ENCODE peak calls at places on chromosomes 3 and 15, in five cellular contexts. G is GM23248, Z is PC-3, L is neural progenitor cell, C is GM23338. X is an unnamed sample.

GRCh38 chr3:100600181-100601042 is 9.0 kb upstream of the ADGRG7 start:
- DNase-seq in G (no peak), L (no peak), C (no peak), Z (no peak), X (peak; percentile 34)

GRCh38 chr3:78941587-78941986 is 826.2 kb downstream of the ROBO1 start:
- DNase-seq in G (peak; percentile 93), C (no peak), L (no peak), Z (peak; percentile 78), X (no peak)

GRCh38 chr3:45968706-45969105 is 25.4 kb downstream of the CXCR6 start:
- DNase-seq in G (peak; percentile 83), L (no peak), C (no peak), Z (peak; percentile 21), X (no peak)

GRCh38 chr3:49403891-49404290 is 7.9 kb downstream of the RHOA start:
- DNase-seq in C (no peak), G (no peak), L (no peak), Z (no peak), X (no peak)

GRCh38 chr3:37198547-37198946 is 24.2 kb upstream of the LRRFIP2 start:
- DNase-seq in G (no peak), L (no peak), C (no peak), Z (no peak), X (no peak)

GRCh38 chr3:184234224-184234623 is 4.8 kb downstream of the VWA5B2 start:
- DNase-seq in Z (peak; percentile 95), G (peak; percentile 88), L (no peak), C (peak; percentile 48), X (no peak)

GRCh38 chr3:186979837-186980236 is 49.5 kb downstream of the ST6GAL1 start:
- DNase-seq in Z (peak; percentile 58), C (no peak), L (no peak), G (no peak), X (no peak)

GRCh38 chr3:48285132-48285531 is 44.2 kb downstream of the ZNF589 start:
- DNase-seq in L (no peak), G (peak; percentile 86), C (no peak), Z (no peak), X (no peak)

GRCh38 chr15:48644827-48645557 is 517 bp downstream of the FBN1 start:
- DNase-seq in G (peak; percentile 78), Z (peak; percentile 37), L (peak; percentile 89), C (peak; percentile 73), X (peak; percentile 25)

GRCh38 chr3:197820550-197821335 is 29.7 kb downstream of the LRCH3 start:
- DNase-seq in C (no peak), Z (no peak), L (no peak), G (no peak), X (no peak)

GRCh38 chr3:109952924-109953323 is 615.6 kb upstream of the DPPA4 start:
- DNase-seq in G (no peak), Z (no peak), L (no peak), C (no peak), X (no peak)

GRCh38 chr15:43008150-43008549 is 87.6 kb upstream of the TTBK2 start:
- DNase-seq in Z (no peak), L (no peak), G (no peak), C (no peak), X (no peak)

GRCh38 chr15:98226578-98226977 is 266.1 kb downstream of the ARRDC4 start:
- DNase-seq in L (no peak), G (no peak), Z (no peak), C (no peak), X (no peak)

GRCh38 chr15:48385431-48385830 is 54.2 kb downstream of the DUT start:
- DNase-seq in Z (no peak), G (peak; percentile 99), C (no peak), L (no peak), X (no peak)

GRCh38 chr3:139388961-139389551 is 391 bp downstream of the COPB2 start:
- DNase-seq in G (peak; percentile 41), C (peak; percentile 15), Z (no peak), L (peak; percentile 4), X (peak; percentile 7)

GRCh38 chr3:9859530-9860025 is 15.8 kb upstream of the RPUSD3 start:
- DNase-seq in C (no peak), G (no peak), L (no peak), Z (no peak), X (no peak)

GRCh38 chr3:185837409-185837808 is 12.6 kb upstream of the IGF2BP2 start:
- DNase-seq in L (no peak), C (no peak), Z (no peak), G (peak; percentile 13), X (no peak)

GRCh38 chr3:10370429-10370828 is 49.5 kb upstream of the SEC13 start:
- DNase-seq in G (peak; percentile 20), C (no peak), Z (no peak), L (no peak), X (peak; percentile 10)

GRCh38 chr3:169579086-169579485 is 84.4 kb downstream of the MECOM start:
- DNase-seq in G (no peak), Z (no peak), C (no peak), L (peak; percentile 69), X (no peak)

GRCh38 chr3:169578381-169578780 is 85.1 kb downstream of the MECOM start:
- DNase-seq in L (peak; percentile 18), C (no peak), G (no peak), Z (no peak), X (no peak)

GRCh38 chr3:169583269-169583668 is 80.2 kb downstream of the MECOM start:
- DNase-seq in G (no peak), Z (no peak), C (no peak), L (no peak), X (no peak)

GRCh38 chr3:169581633-169582032 is 81.9 kb downstream of the MECOM start:
- DNase-seq in L (peak; percentile 33), G (peak; percentile 33), C (no peak), Z (peak; percentile 71), X (no peak)
- TF ChIP-seq EZH2phosphoT487 in L (no peak), G (no peak), C (no peak), Z (no peak), X (no peak)

GRCh38 chr15:38992541-38993334 is 428.1 kb upstream of the RASGRP1 start:
- DNase-seq in G (no peak), Z (no peak), C (no peak), L (no peak), X (no peak)

GRCh38 chr15:38991126-38991525 is 426.5 kb upstream of the RASGRP1 start:
- DNase-seq in L (peak; percentile 58), G (peak; percentile 64), Z (peak; percentile 58), C (peak; percentile 74), X (no peak)

GRCh38 chr15:38994310-38994709 is 429.7 kb upstream of the RASGRP1 start:
- DNase-seq in Z (no peak), L (no peak), G (no peak), C (no peak), X (no peak)

GRCh38 chr15:38996111-38996541 is 431.5 kb upstream of the RASGRP1 start:
- DNase-seq in C (no peak), G (peak; percentile 90), L (no peak), Z (peak; percentile 81), X (no peak)

GRCh38 chr15:38991701-38992100 is 427.1 kb upstream of the RASGRP1 start:
- DNase-seq in C (no peak), L (no peak), G (peak; percentile 25), Z (no peak), X (no peak)
- H2AFZ ChIP-seq in C (peak overlapping the region; percentile 2), L (no peak overlapping the region), G (no peak overlapping the region), Z (no peak overlapping the region), X (no peak overlapping the region)

GRCh38 chr15:65361708-65362459 is 15.9 kb downstream of the IGDCC3 start:
- DNase-seq in G (no peak), C (peak; percentile 81), Z (no peak), L (no peak), X (no peak)

GRCh38 chr15:65354835-65355172 is 23.0 kb downstream of the IGDCC3 start:
- DNase-seq in Z (no peak), L (no peak), C (no peak), G (no peak), X (no peak)

GRCh38 chr15:65355173-65355982 is 22.4 kb downstream of the IGDCC3 start:
- DNase-seq in G (peak; percentile 17), C (peak; percentile 71), Z (no peak), L (peak; percentile 98), X (no peak)

DNA sequence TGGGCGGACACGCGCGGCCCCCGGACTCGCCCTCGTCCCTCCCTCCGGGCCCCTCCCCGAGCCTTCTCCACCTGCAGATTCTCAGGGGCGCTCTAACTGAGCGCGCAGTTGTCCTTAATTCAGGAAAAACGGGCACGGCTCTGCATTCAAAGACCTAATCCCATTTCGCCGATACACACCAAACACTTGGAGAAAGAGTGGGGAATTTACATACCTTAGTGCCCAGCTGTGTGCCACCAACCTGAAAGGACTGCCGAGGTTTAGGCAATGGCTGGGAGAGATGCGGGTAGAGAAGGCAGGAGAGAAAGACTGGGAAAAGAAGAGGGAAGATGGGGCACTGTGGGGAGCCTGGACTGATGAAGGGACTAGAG is 21.8 kb downstream of the IGDCC3 start:
- DNase-seq in C (no peak), Z (no peak), G (no peak), L (peak; percentile 81), X (no peak)
- TF ChIP-seq EZH2 in C (peak; percentile 79), Z (no peak), G (peak; percentile 73), L (no peak), X (no peak)

DNA sequence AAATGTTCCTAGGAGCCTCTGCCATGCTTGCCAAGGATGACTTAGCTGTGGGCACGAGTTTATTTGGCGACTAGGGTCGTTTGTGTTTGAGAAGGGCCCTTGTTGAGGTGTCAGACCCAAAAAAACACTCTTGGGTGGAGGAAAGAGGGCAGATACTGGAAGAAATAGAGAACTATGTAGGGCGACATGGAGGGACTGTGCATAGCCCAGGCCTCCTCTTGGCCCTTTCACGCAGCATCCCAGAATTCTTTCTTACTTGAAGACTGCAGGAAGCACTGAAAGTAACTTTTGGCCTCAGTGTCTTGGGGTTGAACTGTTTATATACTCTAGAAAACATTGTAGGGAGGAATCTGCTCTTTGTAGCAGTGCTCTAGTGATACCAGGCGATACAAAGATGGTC is 917 bp downstream of the RTF1 start:
- DNase-seq in G (peak; percentile 55), C (peak; percentile 32), L (peak; percentile 30), Z (no peak), X (no peak)
- TF ChIP-seq EZH2phosphoT487 in G (no peak), C (no peak), L (no peak), Z (no peak), X (no peak)

GRCh38 chr15:100464256-100464655 is 64.5 kb downstream of the CERS3 start:
- DNase-seq in G (no peak), C (no peak), L (no peak), Z (peak; percentile 33), X (no peak)
- H2AFZ ChIP-seq in G (no peak overlapping the region), C (no peak overlapping the region), L (no peak overlapping the region), Z (no peak overlapping the region), X (no peak overlapping the region)

GRCh38 chr3:16667633-16668032 is 62.4 kb upstream of the DAZL start:
- DNase-seq in L (no peak), G (no peak), Z (no peak), C (no peak), X (no peak)

GRCh38 chr3:16670191-16670590 is 65.0 kb upstream of the DAZL start:
- DNase-seq in L (peak; percentile 32), C (peak; percentile 80), G (no peak), Z (no peak), X (no peak)

GRCh38 chr3:16665282-16665741 is 60.1 kb upstream of the DAZL start:
- DNase-seq in L (no peak), C (peak; percentile 60), Z (peak; percentile 84), G (peak; percentile 56), X (no peak)

GRCh38 chr3:16671690-16672089 is 66.5 kb upstream of the DAZL start:
- DNase-seq in G (no peak), C (peak; percentile 88), Z (no peak), L (peak; percentile 24), X (no peak)

GRCh38 chr3:16668776-16669545 is 63.7 kb upstream of the DAZL start:
- DNase-seq in C (no peak), L (no peak), Z (no peak), G (no peak), X (no peak)
- TF ChIP-seq EZH2 in C (no peak), L (no peak), Z (no peak), G (no peak), X (no peak)

X was measured in MM.1S.